ENCODE peak calls at places on chromosomes 16 and 17, in ten cellular contexts. I is tibial artery, L is cardiac muscle cell, X is NCI-H1436, G is left colon, C is Right ventricle myocardium superior, M is kidney tubule cell, R is GM10248, T is HCEC 1CT, W is mucosa of gallbladder. Y is an unnamed sample.

GRCh38 chr17:60049936-60050335 is 28.8 kb downstream of the HEATR6 start:
- DNase-seq in L (no peak), I (no peak), T (peak), C (no peak), R (no peak), W (no peak), G (no peak), M (no peak), X (no peak), Y (no peak)

GRCh38 chr16:22307838-22308237 is 10.6 kb downstream of the POLR3E start:
- DNase-seq in M (no peak), G (no peak), I (no peak), X (no peak), W (no peak), R (no peak), C (no peak), T (no peak), L (no peak), Y (no peak)

GRCh38 chr16:27772093-27772820 is 222.3 kb downstream of the KATNIP start:
- DNase-seq in C (peak), L (no peak), X (no peak), G (no peak), W (no peak), T (no peak), I (no peak), R (no peak), M (no peak), Y (no peak)

GRCh38 chr16:1745181-1745899 is 26.0 kb downstream of the NME3 start:
- DNase-seq in X (no peak), I (no peak), R (no peak), M (no peak), G (no peak), C (no peak), L (no peak), T (no peak), W (no peak), Y (peak)

GRCh38 chr16:4263504-4264436 is 9.1 kb downstream of the TFAP4 start:
- DNase-seq in I (no peak), L (peak), T (peak), X (no peak), R (no peak), M (no peak), G (peak), C (peak), W (peak), Y (peak)

GRCh38 chr17:79033741-79034501 is 10.0 kb downstream of the C1QTNF1 start:
- DNase-seq in R (no peak), T (no peak), X (no peak), I (peak), G (peak), C (peak), W (no peak), M (no peak), L (no peak), Y (no peak)

GRCh38 chr17:49361129-49361901 is 735 bp downstream of the ZNF652 start:
- DNase-seq in I (peak), W (peak), M (peak), R (peak), T (no peak), X (peak), L (peak), G (peak), C (peak), Y (peak)

GRCh38 chr16:53908731-53909130 is 204.8 kb downstream of the FTO start:
- DNase-seq in X (no peak), C (no peak), G (no peak), T (no peak), L (no peak), R (no peak), M (no peak), W (no peak), I (no peak), Y (no peak)

GRCh38 chr16:69404275-69404805 is 18.5 kb upstream of the TERF2 start:
- DNase-seq in W (peak), X (no peak), G (peak), I (no peak), T (peak), C (no peak), R (no peak), L (peak), M (peak), Y (no peak)

GRCh38 chr17:38789185-38789584 is 10.2 kb downstream of the PIP4K2B start:
- DNase-seq in W (no peak), L (no peak), M (no peak), R (no peak), G (no peak), I (no peak), C (no peak), T (peak), X (no peak), Y (no peak)

GRCh38 chr16:9124908-9125584 is 33.6 kb downstream of the HAPSTR1 start:
- DNase-seq in W (no peak), L (no peak), T (no peak), G (no peak), I (no peak), R (no peak), M (no peak), C (no peak), X (no peak), Y (no peak)

GRCh38 chr16:78994135-78994534 is 606.4 kb downstream of the MAF start:
- DNase-seq in X (no peak), G (no peak), W (no peak), I (no peak), C (no peak), R (no peak), L (no peak), M (no peak), T (no peak), Y (no peak)

GRCh38 chr16:11429823-11430222 is 84.6 kb downstream of the RMI2 start:
- DNase-seq in G (no peak), W (peak), L (no peak), T (no peak), X (no peak), R (no peak), C (no peak), M (peak), I (no peak), Y (no peak)

GRCh38 chr17:35748323-35748960 is 4.6 kb downstream of the GAS2L2 start:
- DNase-seq in L (no peak), C (no peak), T (no peak), I (no peak), M (peak), R (no peak), X (no peak), G (peak), W (peak), Y (no peak)

GRCh38 chr17:50765454-50766221 is 1.7 kb downstream of the ANKRD40CL start:
- DNase-seq in M (no peak), W (no peak), T (no peak), X (no peak), I (no peak), R (peak), L (no peak), G (peak), C (peak), Y (peak)

GRCh38 chr16:26717826-26718225 is 348.9 kb upstream of the C16orf82 start:
- DNase-seq in L (no peak), I (no peak), G (no peak), M (no peak), T (no peak), W (no peak), R (no peak), C (no peak), X (peak), Y (no peak)

GRCh38 chr17:66165537-66166123 is 26.3 kb downstream of the CEP112 start:
- DNase-seq in X (peak), I (no peak), L (peak), M (peak), T (peak), W (peak), C (no peak), R (peak), G (no peak), Y (peak)